ENCODE peak calls at places on chromosomes 7 and 10, in ten cellular contexts. One of them, this sample, is unnamed.

GRCh38 chr10:78718032-78718572 is 350.7 kb upstream of the ZMIZ1 start:
- DNase-seq in IMR-90: peak; percentile 65
- DNase-seq in adrenal gland: no peak
- DNase-seq in fibroblast of lung: peak; percentile 41
- DNase-seq in cardiac muscle cell: no peak
- DNase-seq in PC-3: no peak
- DNase-seq in right lobe of liver: no peak
- DNase-seq in Caco-2: no peak
- DNase-seq in esophagus squamous epithelium: no peak
- DNase-seq in left lung: no peak
- DNase-seq in this sample: no peak

GRCh38 chr7:159028456-159029401 is 115.9 kb downstream of the VIPR2 start:
- DNase-seq in right lobe of liver: no peak
- DNase-seq in fibroblast of lung: no peak
- DNase-seq in IMR-90: no peak
- DNase-seq in cardiac muscle cell: no peak
- DNase-seq in esophagus squamous epithelium: no peak
- DNase-seq in Caco-2: no peak
- DNase-seq in PC-3: no peak
- DNase-seq in adrenal gland: no peak
- DNase-seq in left lung: peak; percentile 63
- DNase-seq in this sample: no peak

GRCh38 chr7:75756340-75757297 is 15.4 kb downstream of the CCL26 start:
- DNase-seq in esophagus squamous epithelium: no peak
- DNase-seq in right lobe of liver: no peak
- DNase-seq in IMR-90: peak; percentile 53
- DNase-seq in adrenal gland: peak; percentile 26
- DNase-seq in PC-3: peak; percentile 68
- DNase-seq in cardiac muscle cell: peak; percentile 49
- DNase-seq in Caco-2: peak; percentile 54
- DNase-seq in fibroblast of lung: peak; percentile 24
- DNase-seq in left lung: no peak
- DNase-seq in this sample: peak; percentile 29

GRCh38 chr7:52209658-52210057 is 825.8 kb upstream of the POM121L12 start:
- DNase-seq in left lung: no peak
- DNase-seq in esophagus squamous epithelium: no peak
- DNase-seq in fibroblast of lung: peak; percentile 14
- DNase-seq in adrenal gland: no peak
- DNase-seq in right lobe of liver: no peak
- DNase-seq in Caco-2: no peak
- DNase-seq in PC-3: no peak
- DNase-seq in IMR-90: no peak
- DNase-seq in cardiac muscle cell: no peak
- DNase-seq in this sample: no peak

GRCh38 chr7:68224041-68224534 is 1227.5 kb downstream of the TYW1 start:
- DNase-seq in esophagus squamous epithelium: no peak
- DNase-seq in left lung: no peak
- DNase-seq in Caco-2: no peak
- DNase-seq in cardiac muscle cell: no peak
- DNase-seq in right lobe of liver: no peak
- DNase-seq in PC-3: no peak
- DNase-seq in fibroblast of lung: no peak
- DNase-seq in adrenal gland: no peak
- DNase-seq in IMR-90: no peak
- DNase-seq in this sample: no peak

GRCh38 chr7:148914208-148914777 is 30.2 kb upstream of the EZH2 start:
- DNase-seq in esophagus squamous epithelium: no peak
- DNase-seq in cardiac muscle cell: no peak
- DNase-seq in PC-3: peak; percentile 88
- DNase-seq in fibroblast of lung: peak; percentile 92
- DNase-seq in left lung: no peak
- DNase-seq in adrenal gland: no peak
- DNase-seq in Caco-2: no peak
- DNase-seq in right lobe of liver: no peak
- DNase-seq in IMR-90: peak; percentile 85
- DNase-seq in this sample: peak; percentile 83

GRCh38 chr10:13908475-13908874 is 321.7 kb downstream of the PRPF18 start:
- DNase-seq in left lung: no peak
- DNase-seq in right lobe of liver: no peak
- DNase-seq in IMR-90: no peak
- DNase-seq in PC-3: no peak
- DNase-seq in Caco-2: no peak
- DNase-seq in adrenal gland: no peak
- DNase-seq in fibroblast of lung: no peak
- DNase-seq in esophagus squamous epithelium: no peak
- DNase-seq in cardiac muscle cell: no peak
- DNase-seq in this sample: no peak

GRCh38 chr10:77031531-77031930 is 606.1 kb downstream of the KCNMA1 start:
- DNase-seq in PC-3: no peak
- DNase-seq in cardiac muscle cell: no peak
- DNase-seq in right lobe of liver: no peak
- DNase-seq in Caco-2: no peak
- DNase-seq in left lung: no peak
- DNase-seq in esophagus squamous epithelium: no peak
- DNase-seq in IMR-90: no peak
- DNase-seq in fibroblast of lung: no peak
- DNase-seq in adrenal gland: no peak
- DNase-seq in this sample: no peak

GRCh38 chr10:102452672-102453340 is 1.5 kb upstream of the C10orf95 start:
- DNase-seq in left lung: no peak
- DNase-seq in Caco-2: no peak
- DNase-seq in esophagus squamous epithelium: no peak
- DNase-seq in adrenal gland: peak; percentile 68
- DNase-seq in cardiac muscle cell: no peak
- DNase-seq in fibroblast of lung: peak; percentile 75
- DNase-seq in right lobe of liver: peak; percentile 42
- DNase-seq in PC-3: peak; percentile 51
- DNase-seq in IMR-90: peak; percentile 85
- DNase-seq in this sample: peak; percentile 75

GRCh38 chr10:127013696-127014095 is 108.5 kb downstream of the DOCK1 start:
- DNase-seq in IMR-90: no peak
- DNase-seq in fibroblast of lung: no peak
- DNase-seq in Caco-2: no peak
- DNase-seq in cardiac muscle cell: no peak
- DNase-seq in esophagus squamous epithelium: no peak
- DNase-seq in right lobe of liver: no peak
- DNase-seq in adrenal gland: no peak
- DNase-seq in left lung: no peak
- DNase-seq in PC-3: peak; percentile 61
- DNase-seq in this sample: peak; percentile 31

GRCh38 chr7:102122026-102122425 is 164.6 kb upstream of the SH2B2 start:
- DNase-seq in adrenal gland: no peak
- DNase-seq in cardiac muscle cell: no peak
- DNase-seq in Caco-2: no peak
- DNase-seq in fibroblast of lung: peak; percentile 63
- DNase-seq in PC-3: peak; percentile 46
- DNase-seq in esophagus squamous epithelium: no peak
- DNase-seq in IMR-90: peak; percentile 61
- DNase-seq in left lung: no peak
- DNase-seq in right lobe of liver: no peak
- DNase-seq in this sample: peak; percentile 40

GRCh38 chr10:22318772-22319171 is 2.1 kb upstream of the BMI1 start:
- DNase-seq in cardiac muscle cell: no peak
- DNase-seq in PC-3: peak; percentile 47
- DNase-seq in IMR-90: no peak
- DNase-seq in adrenal gland: no peak
- DNase-seq in esophagus squamous epithelium: no peak
- DNase-seq in right lobe of liver: no peak
- DNase-seq in fibroblast of lung: no peak
- DNase-seq in Caco-2: no peak
- DNase-seq in left lung: no peak
- DNase-seq in this sample: no peak

GRCh38 chr7:16989883-16990413 is 108.2 kb upstream of the AGR3 start:
- DNase-seq in Caco-2: peak; percentile 72
- DNase-seq in adrenal gland: peak; percentile 86
- DNase-seq in PC-3: peak; percentile 98
- DNase-seq in IMR-90: peak; percentile 80
- DNase-seq in cardiac muscle cell: no peak
- DNase-seq in fibroblast of lung: peak; percentile 77
- DNase-seq in esophagus squamous epithelium: no peak
- DNase-seq in left lung: no peak
- DNase-seq in right lobe of liver: peak; percentile 65
- DNase-seq in this sample: peak; percentile 97

GRCh38 chr10:111392910-111393309 is 316.1 kb downstream of the ADRA2A start:
- DNase-seq in IMR-90: no peak
- DNase-seq in left lung: no peak
- DNase-seq in esophagus squamous epithelium: no peak
- DNase-seq in fibroblast of lung: no peak
- DNase-seq in PC-3: no peak
- DNase-seq in right lobe of liver: no peak
- DNase-seq in cardiac muscle cell: no peak
- DNase-seq in Caco-2: no peak
- DNase-seq in adrenal gland: no peak
- DNase-seq in this sample: no peak

DNA sequence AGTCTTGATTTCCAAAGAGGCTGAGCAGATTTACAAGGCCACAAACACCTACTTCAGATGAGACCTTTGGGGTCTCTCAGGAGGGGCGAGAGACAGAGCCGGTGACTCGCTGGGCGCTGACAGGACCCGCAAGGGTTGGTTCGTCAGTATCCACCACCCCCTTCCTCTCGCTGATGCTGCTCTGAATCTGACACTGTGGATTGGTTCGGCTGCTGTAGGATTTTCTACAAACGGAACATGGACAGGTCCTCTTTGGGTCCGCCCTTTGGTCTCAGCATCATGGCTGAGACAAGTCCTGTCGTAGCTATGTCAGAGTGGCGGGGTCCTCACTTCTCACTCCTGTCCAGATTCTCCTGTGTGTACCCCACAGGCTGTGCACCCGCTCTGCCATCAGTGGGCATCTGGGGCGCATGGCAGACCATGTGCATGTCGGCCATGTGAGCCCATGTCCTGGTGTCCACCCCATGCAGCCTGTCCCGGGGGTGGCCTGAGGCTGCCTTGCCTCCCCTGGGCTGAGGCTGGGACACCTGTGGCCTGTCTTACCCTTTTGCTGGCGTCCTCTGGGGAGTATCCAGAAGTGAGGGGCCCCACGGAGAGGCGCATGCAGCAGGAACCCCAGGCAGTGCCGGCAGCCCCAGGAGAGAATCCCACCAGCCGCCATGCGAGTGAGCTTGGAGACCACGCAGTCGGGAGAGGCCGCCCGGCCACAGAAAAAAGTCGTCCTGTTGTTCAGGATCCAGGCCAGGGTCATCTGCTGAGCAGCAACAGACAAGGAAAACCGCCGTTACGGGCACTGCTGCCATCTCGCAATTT is 21.6 kb upstream of the FAM20C start:
- DNase-seq in PC-3: no peak
- DNase-seq in cardiac muscle cell: no peak
- DNase-seq in right lobe of liver: no peak
- DNase-seq in fibroblast of lung: no peak
- DNase-seq in IMR-90: no peak
- DNase-seq in esophagus squamous epithelium: no peak
- DNase-seq in Caco-2: peak; percentile 19
- DNase-seq in adrenal gland: peak; percentile 57
- DNase-seq in left lung: peak; percentile 68
- DNase-seq in this sample: no peak
- H3K4me3 ChIP-seq in PC-3: no peak overlapping the region
- H3K4me3 ChIP-seq in cardiac muscle cell: no peak overlapping the region
- H3K4me3 ChIP-seq in right lobe of liver: no peak overlapping the region
- H3K4me3 ChIP-seq in fibroblast of lung: no peak overlapping the region
- H3K4me3 ChIP-seq in IMR-90: no peak overlapping the region
- H3K4me3 ChIP-seq in esophagus squamous epithelium: no peak overlapping the region
- H3K4me3 ChIP-seq in Caco-2: no peak overlapping the region
- H3K4me3 ChIP-seq in adrenal gland: no peak overlapping the region
- H3K4me3 ChIP-seq in left lung: no peak overlapping the region
- H3K4me3 ChIP-seq in this sample: no peak overlapping the region

GRCh38 chr10:1203704-1204103 is 147.5 kb downstream of the WDR37 start:
- DNase-seq in left lung: no peak
- DNase-seq in fibroblast of lung: no peak
- DNase-seq in esophagus squamous epithelium: no peak
- DNase-seq in right lobe of liver: no peak
- DNase-seq in PC-3: no peak
- DNase-seq in IMR-90: no peak
- DNase-seq in Caco-2: no peak
- DNase-seq in cardiac muscle cell: no peak
- DNase-seq in adrenal gland: no peak
- DNase-seq in this sample: no peak
- H3K27me3 ChIP-seq in left lung: no peaks in the 10 kb centered on the region
- H3K27me3 ChIP-seq in fibroblast of lung: no peaks in the 10 kb centered on the region
- H3K27me3 ChIP-seq in esophagus squamous epithelium: no peaks in the 10 kb centered on the region
- H3K27me3 ChIP-seq in right lobe of liver: no peaks in the 10 kb centered on the region
- H3K27me3 ChIP-seq in PC-3: peaks cover 6% of the 10 kb centered on the region
- H3K27me3 ChIP-seq in IMR-90: no peaks in the 10 kb centered on the region
- H3K27me3 ChIP-seq in Caco-2: no peaks in the 10 kb centered on the region
- H3K27me3 ChIP-seq in cardiac muscle cell: no peaks in the 10 kb centered on the region
- H3K27me3 ChIP-seq in adrenal gland: no peaks in the 10 kb centered on the region
- H3K27me3 ChIP-seq in this sample: no peaks in the 10 kb centered on the region

DNA sequence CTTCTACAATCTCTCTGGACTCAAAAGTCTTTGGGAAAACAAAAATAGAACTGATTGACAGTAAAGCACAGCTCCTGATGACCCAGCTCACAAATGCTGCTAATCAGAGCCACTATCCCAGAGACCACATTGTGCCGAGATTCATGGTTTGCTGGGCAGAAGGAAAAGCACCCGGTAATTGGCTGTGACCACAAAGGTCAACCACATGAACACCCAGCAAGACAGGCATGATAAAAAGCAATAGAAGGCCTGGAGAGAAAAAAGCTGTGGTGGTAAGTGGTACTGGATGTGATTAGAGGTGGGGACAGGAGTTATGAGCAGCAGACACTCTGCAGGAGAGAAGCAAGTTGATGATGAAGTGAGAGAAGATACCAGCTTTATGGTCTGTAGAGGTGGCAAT is 44.0 kb upstream of the ZNRF2 start:
- DNase-seq in left lung: no peak
- DNase-seq in cardiac muscle cell: peak; percentile 66
- DNase-seq in IMR-90: no peak
- DNase-seq in PC-3: no peak
- DNase-seq in right lobe of liver: no peak
- DNase-seq in esophagus squamous epithelium: no peak
- DNase-seq in Caco-2: no peak
- DNase-seq in adrenal gland: no peak
- DNase-seq in fibroblast of lung: peak; percentile 82
- DNase-seq in this sample: no peak
- TF ChIP-seq CTCF in left lung: no peak
- TF ChIP-seq CTCF in cardiac muscle cell: no peak
- TF ChIP-seq CTCF in IMR-90: no peak
- TF ChIP-seq CTCF in PC-3: no peak
- TF ChIP-seq CTCF in right lobe of liver: no peak
- TF ChIP-seq CTCF in esophagus squamous epithelium: no peak
- TF ChIP-seq CTCF in Caco-2: no peak
- TF ChIP-seq CTCF in adrenal gland: no peak
- TF ChIP-seq CTCF in fibroblast of lung: no peak
- TF ChIP-seq CTCF in this sample: no peak

GRCh38 chr10:113454341-113455061 is 98.4 kb upstream of the HABP2 start:
- DNase-seq in esophagus squamous epithelium: no peak
- DNase-seq in right lobe of liver: peak; percentile 51
- DNase-seq in IMR-90: peak; percentile 12
- DNase-seq in cardiac muscle cell: peak; percentile 58
- DNase-seq in PC-3: peak; percentile 45
- DNase-seq in adrenal gland: peak; percentile 34
- DNase-seq in Caco-2: peak; percentile 53
- DNase-seq in fibroblast of lung: peak; percentile 16
- DNase-seq in left lung: peak; percentile 82
- DNase-seq in this sample: peak; percentile 29
- H3K4me3 ChIP-seq in esophagus squamous epithelium: no peak overlapping the region
- H3K4me3 ChIP-seq in right lobe of liver: no peak overlapping the region
- H3K4me3 ChIP-seq in IMR-90: no peak overlapping the region
- H3K4me3 ChIP-seq in cardiac muscle cell: no peak overlapping the region
- H3K4me3 ChIP-seq in PC-3: no peak overlapping the region
- H3K4me3 ChIP-seq in adrenal gland: no peak overlapping the region
- H3K4me3 ChIP-seq in Caco-2: no peak overlapping the region
- H3K4me3 ChIP-seq in fibroblast of lung: no peak overlapping the region
- H3K4me3 ChIP-seq in left lung: no peak overlapping the region
- H3K4me3 ChIP-seq in this sample: no peak overlapping the region

This sample was measured in bronchial epithelial cell.